ENCODE peak calls at places on chromosomes 16 and 17, in seven cellular contexts. Q, X, I, B, G, N and W are unnamed samples.

GRCh38 chr16:83717814-83718213 is 90.0 kb upstream of the HSBP1 start:
- DNase-seq in Q (no peak), X (no peak), I (no peak), B (no peak), G (peak; percentile 16), N (no peak), W (no peak)

GRCh38 chr17:45129426-45129939 is 2.8 kb downstream of the PLCD3 start:
- DNase-seq in Q (no peak), X (no peak), I (no peak), B (no peak), G (no peak), N (no peak), W (no peak)

GRCh38 chr17:77885678-77886386 is 72.7 kb upstream of the TNRC6C start:
- DNase-seq in Q (no peak), X (no peak), I (no peak), B (no peak), G (no peak), N (no peak), W (no peak)

GRCh38 chr17:5203908-5204294 is 12.2 kb upstream of the ZNF594 start:
- DNase-seq in Q (no peak), X (no peak), I (peak; percentile 58), B (no peak), G (peak; percentile 46), N (no peak), W (no peak)

GRCh38 chr16:84607694-84608093 is 10.2 kb downstream of the COTL1 start:
- DNase-seq in Q (peak; percentile 70), X (no peak), I (no peak), B (no peak), G (no peak), N (no peak), W (no peak)

GRCh38 chr17:79220201-79220714 is 145.6 kb downstream of the ENGASE start:
- DNase-seq in Q (no peak), X (no peak), I (no peak), B (no peak), G (no peak), N (no peak), W (no peak)

GRCh38 chr16:4831616-4832015 is 15.5 kb downstream of the GLYR1 start:
- DNase-seq in Q (no peak), X (no peak), I (no peak), B (no peak), G (no peak), N (no peak), W (no peak)

GRCh38 chr16:2178321-2179106 is 17.9 kb downstream of the CASKIN1 start:
- DNase-seq in Q (peak; percentile 48), X (peak; percentile 36), I (no peak), B (peak; percentile 27), G (peak; percentile 43), N (peak; percentile 98), W (peak; percentile 65)